ENCODE peak calls at places on chromosome 20, in four cellular contexts. M is left lung, P is aorta, H is hepatocyte. Z is an unnamed sample.

GRCh38 chr20:33005132-33005566 is 916 bp upstream of the SUN5 start:
- DNase-seq in M (no peak), P (no peak), H (no peak), Z (peak)

GRCh38 chr20:62826646-62827322 is 9.9 kb downstream of the COL9A3 start:
- DNase-seq in M (no peak), P (no peak), H (no peak), Z (no peak)

GRCh38 chr20:32536861-32537656 is 48.1 kb downstream of the NOL4L start:
- DNase-seq in M (peak), P (peak), H (peak), Z (no peak)

GRCh38 chr20:25553819-25554296 is 31.5 kb downstream of the NINL start:
- DNase-seq in M (no peak), P (no peak), H (peak), Z (peak)

GRCh38 chr20:1005452-1006027 is 3.4 kb upstream of the RSPO4 start:
- DNase-seq in M (no peak), P (no peak), H (peak), Z (no peak)

GRCh38 chr20:1415667-1416468 is 23.0 kb upstream of the FKBP1A start:
- DNase-seq in M (peak), P (no peak), H (peak), Z (peak)

GRCh38 chr20:59032023-59032712 is at the start of gene ATP5F1E:
- DNase-seq in M (peak), P (peak), H (peak), Z (peak)

GRCh38 chr20:16475225-16475624 is 98.0 kb downstream of the KIF16B start:
- DNase-seq in M (no peak), P (no peak), H (peak), Z (peak)

GRCh38 chr20:36916199-36916598 is 35.3 kb downstream of the SAMHD1 start:
- DNase-seq in M (no peak), P (no peak), H (no peak), Z (no peak)

GRCh38 chr20:43975096-43975768 is 60.6 kb downstream of the TOX2 start:
- DNase-seq in M (no peak), P (no peak), H (no peak), Z (no peak)

GRCh38 chr20:21340991-21341722 is 38.0 kb downstream of the XRN2 start:
- DNase-seq in M (no peak), P (no peak), H (no peak), Z (no peak)

GRCh38 chr20:21342656-21343345 is 39.7 kb downstream of the XRN2 start:
- DNase-seq in M (no peak), P (no peak), H (no peak), Z (no peak)

GRCh38 chr20:21338291-21338690 is 35.2 kb downstream of the XRN2 start:
- DNase-seq in M (no peak), P (no peak), H (no peak), Z (no peak)

GRCh38 chr20:21336455-21337151 is 33.5 kb downstream of the XRN2 start:
- DNase-seq in M (no peak), P (no peak), H (no peak), Z (no peak)

GRCh38 chr20:21339499-21339898 is 36.4 kb downstream of the XRN2 start:
- DNase-seq in M (no peak), P (no peak), H (peak), Z (no peak)
- H3K27ac ChIP-seq in M (no peak), P (no peak), H (no peak), Z (no peak)

GRCh38 chr20:22763257-22763906 is 179.0 kb upstream of the FOXA2 start:
- DNase-seq in M (peak), P (peak), H (no peak), Z (no peak)

GRCh38 chr20:22762576-22763256 is 178.3 kb upstream of the FOXA2 start:
- DNase-seq in M (peak), P (no peak), H (no peak), Z (no peak)

GRCh38 chr20:22752324-22752723 is 168.0 kb upstream of the FOXA2 start:
- DNase-seq in M (no peak), P (no peak), H (no peak), Z (no peak)

GRCh38 chr20:22757424-22758189 is 173.2 kb upstream of the FOXA2 start:
- DNase-seq in M (no peak), P (no peak), H (no peak), Z (no peak)
- H3K27ac ChIP-seq in M (no peak), P (peak), H (no peak), Z (no peak)

DNA sequence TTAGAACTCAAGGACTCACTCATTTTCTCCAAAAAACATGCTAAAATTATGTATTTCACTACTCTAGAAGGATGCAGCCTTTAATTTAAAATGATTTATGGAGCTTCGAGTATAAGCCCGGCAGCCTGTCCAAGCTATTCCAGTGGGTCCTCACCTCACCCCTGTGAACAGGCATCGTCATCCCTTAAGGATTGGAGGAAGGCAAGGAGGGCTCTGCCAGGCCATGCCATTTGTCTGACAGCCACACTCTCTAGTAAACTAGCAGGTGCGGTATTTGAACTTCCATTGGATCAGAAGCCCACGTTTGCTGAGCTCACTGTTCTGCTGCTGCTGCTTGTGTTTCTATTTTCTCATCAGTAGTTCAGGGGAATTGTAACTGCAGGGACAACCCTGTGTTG is 39.8 kb upstream of the NAA20 start:
- DNase-seq in M (no peak), P (no peak), H (no peak), Z (peak)
- H3K27ac ChIP-seq in M (peak), P (peak), H (peak), Z (peak)

GRCh38 chr20:46368902-46369268 is 37.5 kb downstream of the ELMO2 start:
- DNase-seq in M (no peak), P (no peak), H (no peak), Z (no peak)
- H3K27ac ChIP-seq in M (no peak), P (no peak), H (peak), Z (no peak)

Z was measured in SJCRH30.